ENCODE peak calls at places on chromosome 13, in nine cellular contexts. One of them, this sample, is unnamed.
A peak's percentile ranks its signal among the peaks of the same experiment; 100 is the strongest.

GRCh38 chr13:76853481-76853880 is 32.7 kb downstream of the KCTD12 start:
- DNase-seq in psoas muscle: no peak
- DNase-seq in left ventricle myocardium inferior: no peak
- DNase-seq in cardiac fibroblast: peak; percentile 35
- DNase-seq in DND-41: no peak
- DNase-seq in uterus: no peak
- DNase-seq in HCT116: no peak
- DNase-seq in brain microvascular endothelial cell: no peak
- DNase-seq in cardiac muscle cell: no peak
- DNase-seq in this sample: no peak

GRCh38 chr13:23598371-23598770 is 28.2 kb downstream of the TNFRSF19 start:
- DNase-seq in cardiac fibroblast: peak; percentile 28
- DNase-seq in DND-41: no peak
- DNase-seq in psoas muscle: no peak
- DNase-seq in left ventricle myocardium inferior: no peak
- DNase-seq in uterus: no peak
- DNase-seq in brain microvascular endothelial cell: no peak
- DNase-seq in cardiac muscle cell: no peak
- DNase-seq in HCT116: no peak
- DNase-seq in this sample: no peak

GRCh38 chr13:95337597-95337996 is 36.3 kb upstream of the ABCC4 start:
- DNase-seq in psoas muscle: no peak
- DNase-seq in cardiac fibroblast: no peak
- DNase-seq in brain microvascular endothelial cell: no peak
- DNase-seq in left ventricle myocardium inferior: no peak
- DNase-seq in cardiac muscle cell: no peak
- DNase-seq in HCT116: no peak
- DNase-seq in uterus: no peak
- DNase-seq in DND-41: no peak
- DNase-seq in this sample: peak; percentile 12

GRCh38 chr13:98206946-98207345 is 29.9 kb upstream of the RNF113B start:
- DNase-seq in uterus: no peak
- DNase-seq in cardiac muscle cell: peak; percentile 59
- DNase-seq in DND-41: no peak
- DNase-seq in left ventricle myocardium inferior: no peak
- DNase-seq in HCT116: no peak
- DNase-seq in cardiac fibroblast: peak; percentile 82
- DNase-seq in brain microvascular endothelial cell: peak; percentile 91
- DNase-seq in psoas muscle: no peak
- DNase-seq in this sample: no peak

GRCh38 chr13:78608705-78609463 is 5.5 kb upstream of the POU4F1 start:
- DNase-seq in HCT116: no peak
- DNase-seq in uterus: no peak
- DNase-seq in cardiac muscle cell: no peak
- DNase-seq in brain microvascular endothelial cell: no peak
- DNase-seq in psoas muscle: no peak
- DNase-seq in cardiac fibroblast: no peak
- DNase-seq in left ventricle myocardium inferior: no peak
- DNase-seq in DND-41: no peak
- DNase-seq in this sample: no peak

GRCh38 chr13:53782400-53783030 is 753.9 kb downstream of the OLFM4 start:
- DNase-seq in DND-41: peak; percentile 23
- DNase-seq in brain microvascular endothelial cell: peak; percentile 15
- DNase-seq in cardiac fibroblast: peak; percentile 65
- DNase-seq in uterus: no peak
- DNase-seq in left ventricle myocardium inferior: no peak
- DNase-seq in cardiac muscle cell: peak; percentile 62
- DNase-seq in psoas muscle: no peak
- DNase-seq in HCT116: no peak
- DNase-seq in this sample: peak; percentile 35

GRCh38 chr13:77898097-77898496 is 20.5 kb downstream of the EDNRB start:
- DNase-seq in cardiac fibroblast: peak; percentile 86
- DNase-seq in DND-41: no peak
- DNase-seq in cardiac muscle cell: peak; percentile 62
- DNase-seq in HCT116: no peak
- DNase-seq in psoas muscle: no peak
- DNase-seq in uterus: no peak
- DNase-seq in left ventricle myocardium inferior: no peak
- DNase-seq in brain microvascular endothelial cell: no peak
- DNase-seq in this sample: peak; percentile 84

GRCh38 chr13:65133094-65133493 is 2097.0 kb downstream of the PCDH9 start:
- DNase-seq in left ventricle myocardium inferior: no peak
- DNase-seq in cardiac muscle cell: no peak
- DNase-seq in DND-41: no peak
- DNase-seq in uterus: no peak
- DNase-seq in HCT116: peak; percentile 46
- DNase-seq in psoas muscle: no peak
- DNase-seq in cardiac fibroblast: no peak
- DNase-seq in brain microvascular endothelial cell: no peak
- DNase-seq in this sample: no peak

GRCh38 chr13:96982672-96983071 is 11.6 kb downstream of the OXGR1 start:
- DNase-seq in cardiac muscle cell: peak; percentile 87
- DNase-seq in left ventricle myocardium inferior: no peak
- DNase-seq in brain microvascular endothelial cell: peak; percentile 6
- DNase-seq in uterus: no peak
- DNase-seq in DND-41: no peak
- DNase-seq in cardiac fibroblast: peak; percentile 90
- DNase-seq in HCT116: no peak
- DNase-seq in psoas muscle: no peak
- DNase-seq in this sample: no peak

GRCh38 chr13:63625869-63626268 is 2210.2 kb upstream of the PCDH20 start:
- DNase-seq in HCT116: no peak
- DNase-seq in left ventricle myocardium inferior: no peak
- DNase-seq in cardiac muscle cell: no peak
- DNase-seq in DND-41: no peak
- DNase-seq in psoas muscle: no peak
- DNase-seq in cardiac fibroblast: peak; percentile 32
- DNase-seq in uterus: no peak
- DNase-seq in brain microvascular endothelial cell: peak; percentile 11
- DNase-seq in this sample: no peak

GRCh38 chr13:36088463-36088862 is 42.7 kb downstream of the DCLK1 start:
- DNase-seq in HCT116: no peak
- DNase-seq in cardiac muscle cell: no peak
- DNase-seq in DND-41: no peak
- DNase-seq in brain microvascular endothelial cell: no peak
- DNase-seq in cardiac fibroblast: no peak
- DNase-seq in psoas muscle: no peak
- DNase-seq in uterus: no peak
- DNase-seq in left ventricle myocardium inferior: no peak
- DNase-seq in this sample: no peak

GRCh38 chr13:30659980-30660379 is 42.3 kb downstream of the USPL1 start:
- DNase-seq in DND-41: no peak
- DNase-seq in psoas muscle: no peak
- DNase-seq in HCT116: no peak
- DNase-seq in uterus: no peak
- DNase-seq in left ventricle myocardium inferior: no peak
- DNase-seq in cardiac muscle cell: no peak
- DNase-seq in cardiac fibroblast: no peak
- DNase-seq in brain microvascular endothelial cell: no peak
- DNase-seq in this sample: no peak

GRCh38 chr13:29624997-29625396 is 29.5 kb upstream of the SLC7A1 start:
- DNase-seq in uterus: no peak
- DNase-seq in psoas muscle: no peak
- DNase-seq in HCT116: no peak
- DNase-seq in cardiac fibroblast: no peak
- DNase-seq in cardiac muscle cell: no peak
- DNase-seq in left ventricle myocardium inferior: no peak
- DNase-seq in DND-41: no peak
- DNase-seq in brain microvascular endothelial cell: no peak
- DNase-seq in this sample: no peak
- H3K4me3 ChIP-seq in uterus: no peak overlapping the region
- H3K4me3 ChIP-seq in psoas muscle: no peak overlapping the region
- H3K4me3 ChIP-seq in HCT116: no peak overlapping the region
- H3K4me3 ChIP-seq in cardiac fibroblast: no peak overlapping the region
- H3K4me3 ChIP-seq in cardiac muscle cell: no peak overlapping the region
- H3K4me3 ChIP-seq in left ventricle myocardium inferior: no peak overlapping the region
- H3K4me3 ChIP-seq in DND-41: no peak overlapping the region
- H3K4me3 ChIP-seq in brain microvascular endothelial cell: no peak overlapping the region
- H3K4me3 ChIP-seq in this sample: no peak overlapping the region

DNA sequence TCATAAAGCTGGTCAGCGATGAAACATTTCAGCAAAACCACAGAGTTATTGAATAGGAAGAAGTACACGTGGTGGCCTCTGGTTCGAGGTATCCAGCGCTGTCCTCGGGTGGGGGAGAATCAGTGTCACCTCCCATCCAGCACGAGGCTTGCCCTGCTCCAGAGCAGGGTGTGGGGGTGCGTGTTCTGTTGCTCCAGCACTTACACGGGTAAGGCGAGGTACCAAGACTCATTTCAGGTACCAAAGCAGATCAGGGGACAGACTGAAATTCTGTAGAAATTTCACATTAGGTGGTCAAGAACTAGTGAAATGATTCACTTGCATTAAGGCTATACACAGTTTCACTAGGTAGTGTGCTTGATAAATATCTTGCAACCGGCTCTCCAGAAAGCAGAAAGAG is 164.2 kb upstream of the SOX1 start:
- DNase-seq in left ventricle myocardium inferior: no peak
- DNase-seq in brain microvascular endothelial cell: no peak
- DNase-seq in HCT116: no peak
- DNase-seq in cardiac muscle cell: no peak
- DNase-seq in DND-41: no peak
- DNase-seq in uterus: no peak
- DNase-seq in psoas muscle: no peak
- DNase-seq in cardiac fibroblast: no peak
- DNase-seq in this sample: no peak
- TF ChIP-seq CTCF in left ventricle myocardium inferior: no peak
- TF ChIP-seq CTCF in brain microvascular endothelial cell: no peak
- TF ChIP-seq CTCF in HCT116: no peak
- TF ChIP-seq CTCF in cardiac muscle cell: no peak
- TF ChIP-seq CTCF in DND-41: no peak
- TF ChIP-seq CTCF in uterus: no peak
- TF ChIP-seq CTCF in psoas muscle: no peak
- TF ChIP-seq CTCF in cardiac fibroblast: no peak
- TF ChIP-seq CTCF in this sample: no peak

GRCh38 chr13:91659583-91660415 is 261.4 kb downstream of the GPC5 start:
- DNase-seq in brain microvascular endothelial cell: no peak
- DNase-seq in left ventricle myocardium inferior: no peak
- DNase-seq in psoas muscle: no peak
- DNase-seq in uterus: no peak
- DNase-seq in cardiac muscle cell: no peak
- DNase-seq in DND-41: no peak
- DNase-seq in HCT116: no peak
- DNase-seq in cardiac fibroblast: no peak
- DNase-seq in this sample: peak; percentile 3

GRCh38 chr13:91655731-91656130 is 257.3 kb downstream of the GPC5 start:
- DNase-seq in cardiac muscle cell: no peak
- DNase-seq in HCT116: no peak
- DNase-seq in left ventricle myocardium inferior: no peak
- DNase-seq in DND-41: no peak
- DNase-seq in brain microvascular endothelial cell: no peak
- DNase-seq in psoas muscle: no peak
- DNase-seq in cardiac fibroblast: no peak
- DNase-seq in uterus: no peak
- DNase-seq in this sample: no peak

GRCh38 chr13:91652389-91652788 is 254.0 kb downstream of the GPC5 start:
- DNase-seq in cardiac fibroblast: no peak
- DNase-seq in uterus: no peak
- DNase-seq in psoas muscle: no peak
- DNase-seq in DND-41: no peak
- DNase-seq in brain microvascular endothelial cell: no peak
- DNase-seq in left ventricle myocardium inferior: no peak
- DNase-seq in cardiac muscle cell: no peak
- DNase-seq in HCT116: no peak
- DNase-seq in this sample: no peak

GRCh38 chr13:91661692-91662490 is 263.5 kb downstream of the GPC5 start:
- DNase-seq in cardiac muscle cell: no peak
- DNase-seq in HCT116: no peak
- DNase-seq in psoas muscle: no peak
- DNase-seq in cardiac fibroblast: no peak
- DNase-seq in left ventricle myocardium inferior: no peak
- DNase-seq in DND-41: no peak
- DNase-seq in brain microvascular endothelial cell: no peak
- DNase-seq in uterus: no peak
- DNase-seq in this sample: peak; percentile 24

DNA sequence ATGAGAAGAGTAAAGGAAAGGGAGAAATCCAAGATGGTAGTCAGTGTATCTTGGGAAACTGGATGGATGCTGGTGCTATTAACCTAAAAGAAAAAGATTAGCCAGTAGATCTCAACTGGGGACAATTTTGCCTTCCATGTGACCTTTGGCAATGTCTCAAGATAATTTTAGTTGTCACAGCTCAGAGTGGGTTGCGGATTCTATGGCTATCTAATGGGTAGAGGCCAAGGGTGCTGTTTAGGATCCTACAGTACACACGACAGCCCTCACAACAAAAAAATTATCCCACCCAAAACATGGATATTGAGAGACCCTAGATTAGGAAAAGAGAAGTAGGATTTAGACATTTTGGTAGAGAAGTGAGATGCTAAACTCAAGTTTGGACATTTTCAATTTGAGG is 258.9 kb downstream of the GPC5 start:
- DNase-seq in brain microvascular endothelial cell: no peak
- DNase-seq in left ventricle myocardium inferior: no peak
- DNase-seq in DND-41: no peak
- DNase-seq in psoas muscle: no peak
- DNase-seq in cardiac muscle cell: no peak
- DNase-seq in uterus: no peak
- DNase-seq in HCT116: no peak
- DNase-seq in cardiac fibroblast: no peak
- DNase-seq in this sample: no peak
- H3K4me3 ChIP-seq in brain microvascular endothelial cell: no peak overlapping the region
- H3K4me3 ChIP-seq in left ventricle myocardium inferior: no peak overlapping the region
- H3K4me3 ChIP-seq in DND-41: no peak overlapping the region
- H3K4me3 ChIP-seq in psoas muscle: no peak overlapping the region
- H3K4me3 ChIP-seq in cardiac muscle cell: no peak overlapping the region
- H3K4me3 ChIP-seq in uterus: no peak overlapping the region
- H3K4me3 ChIP-seq in HCT116: no peak overlapping the region
- H3K4me3 ChIP-seq in cardiac fibroblast: no peak overlapping the region
- H3K4me3 ChIP-seq in this sample: no peak overlapping the region

GRCh38 chr13:113004126-113004525 is 35.1 kb downstream of the MCF2L start:
- DNase-seq in cardiac fibroblast: no peak
- DNase-seq in psoas muscle: no peak
- DNase-seq in DND-41: no peak
- DNase-seq in left ventricle myocardium inferior: no peak
- DNase-seq in cardiac muscle cell: no peak
- DNase-seq in brain microvascular endothelial cell: no peak
- DNase-seq in HCT116: no peak
- DNase-seq in uterus: no peak
- DNase-seq in this sample: no peak

GRCh38 chr13:113002891-113003290 is 33.9 kb downstream of the MCF2L start:
- DNase-seq in psoas muscle: no peak
- DNase-seq in HCT116: no peak
- DNase-seq in cardiac muscle cell: no peak
- DNase-seq in cardiac fibroblast: no peak
- DNase-seq in left ventricle myocardium inferior: no peak
- DNase-seq in DND-41: no peak
- DNase-seq in uterus: no peak
- DNase-seq in brain microvascular endothelial cell: no peak
- DNase-seq in this sample: no peak

GRCh38 chr13:113001251-113002140 is 32.5 kb downstream of the MCF2L start:
- DNase-seq in left ventricle myocardium inferior: no peak
- DNase-seq in psoas muscle: no peak
- DNase-seq in DND-41: no peak
- DNase-seq in cardiac muscle cell: peak; percentile 20
- DNase-seq in HCT116: no peak
- DNase-seq in uterus: no peak
- DNase-seq in brain microvascular endothelial cell: peak; percentile 5
- DNase-seq in cardiac fibroblast: no peak
- DNase-seq in this sample: no peak

GRCh38 chr13:113000575-113000974 is 31.6 kb downstream of the MCF2L start:
- DNase-seq in cardiac fibroblast: no peak
- DNase-seq in cardiac muscle cell: no peak
- DNase-seq in brain microvascular endothelial cell: no peak
- DNase-seq in uterus: no peak
- DNase-seq in psoas muscle: no peak
- DNase-seq in DND-41: no peak
- DNase-seq in left ventricle myocardium inferior: no peak
- DNase-seq in HCT116: no peak
- DNase-seq in this sample: no peak

GRCh38 chr13:113002206-113002821 is 33.3 kb downstream of the MCF2L start:
- DNase-seq in cardiac fibroblast: no peak
- DNase-seq in DND-41: no peak
- DNase-seq in cardiac muscle cell: no peak
- DNase-seq in uterus: no peak
- DNase-seq in left ventricle myocardium inferior: no peak
- DNase-seq in psoas muscle: no peak
- DNase-seq in HCT116: no peak
- DNase-seq in brain microvascular endothelial cell: no peak
- DNase-seq in this sample: no peak
- TF ChIP-seq CTCF in cardiac fibroblast: no peak
- TF ChIP-seq CTCF in DND-41: peak; percentile 34
- TF ChIP-seq CTCF in cardiac muscle cell: peak; percentile 30
- TF ChIP-seq CTCF in uterus: no peak
- TF ChIP-seq CTCF in left ventricle myocardium inferior: peak; percentile 47
- TF ChIP-seq CTCF in psoas muscle: peak; percentile 13
- TF ChIP-seq CTCF in HCT116: peak; percentile 53
- TF ChIP-seq CTCF in brain microvascular endothelial cell: peak; percentile 43
- TF ChIP-seq CTCF in this sample: no peak

This sample was measured in GM12865.